ENCODE peak calls at places on chromosomes 13 and 19, in ten cellular contexts. B, W, S, P, Q, L, E, V, Z and O are unnamed samples.

GRCh38 chr13:30898070-30898469 is 8.0 kb upstream of the MEDAG start:
- DNase-seq in B (no peak), W (no peak), S (no peak), P (no peak), Q (no peak), L (no peak), E (no peak), V (no peak), Z (no peak), O (no peak)

GRCh38 chr13:112638157-112638750 is 50.3 kb upstream of the TUBGCP3 start:
- DNase-seq in B (no peak), W (no peak), S (no peak), P (no peak), Q (no peak), L (no peak), E (no peak), V (no peak), Z (no peak), O (peak)

GRCh38 chr19:2546128-2547032 is 70.5 kb downstream of the GADD45B start:
- DNase-seq in B (no peak), W (no peak), S (no peak), P (no peak), Q (no peak), L (no peak), E (no peak), V (no peak), Z (no peak), O (peak)

GRCh38 chr13:21812192-21812626 is 141.3 kb downstream of the FGF9 start:
- DNase-seq in B (no peak), W (no peak), S (no peak), P (no peak), Q (peak), L (no peak), E (no peak), V (no peak), Z (peak), O (no peak)

GRCh38 chr19:19443902-19444693 is 38.6 kb downstream of the GATAD2A start:
- DNase-seq in B (no peak), W (no peak), S (no peak), P (peak), Q (no peak), L (no peak), E (no peak), V (no peak), Z (no peak), O (no peak)

GRCh38 chr13:101053289-101053688 is 363.0 kb downstream of the NALCN start:
- DNase-seq in B (no peak), W (no peak), S (no peak), P (no peak), Q (no peak), L (no peak), E (no peak), V (no peak), Z (no peak), O (no peak)

GRCh38 chr13:73261739-73262216 is 203.0 kb downstream of the KLF5 start:
- DNase-seq in B (no peak), W (peak), S (no peak), P (no peak), Q (no peak), L (no peak), E (no peak), V (no peak), Z (no peak), O (no peak)

GRCh38 chr13:18739310-18739709 is 442.3 kb downstream of the TUBA3C start:
- DNase-seq in B (no peak), W (no peak), S (no peak), P (no peak), Q (no peak), L (no peak), E (no peak), V (no peak), Z (no peak), O (no peak)

GRCh38 chr19:45638930-45639729 is at the start of gene EML2:
- DNase-seq in B (peak), W (no peak), S (peak), P (peak), Q (no peak), L (peak), E (peak), V (peak), Z (peak), O (peak)